ENCODE peak calls at places on chromosomes 12 and 14, in four cellular contexts. M is SK-N-SH, H is H1, C is K562. U is an unnamed sample.

GRCh38 chr14:51283402-51283825 is 43.4 kb downstream of the TMX1 start:
- DNase-seq in M (peak; percentile 68), H (no peak), C (peak; percentile 62), U (no peak)

GRCh38 chr12:132909030-132909368 is 21.6 kb upstream of the CHFR start:
- DNase-seq in M (no peak), H (no peak), C (no peak), U (no peak)

GRCh38 chr14:100015251-100015655 is 50.0 kb upstream of the EVL start:
- DNase-seq in M (no peak), H (no peak), C (peak; percentile 25), U (peak; percentile 54)

GRCh38 chr14:67270354-67270753 is 29.1 kb downstream of the PALS1 start:
- DNase-seq in M (no peak), H (no peak), C (no peak), U (no peak)

GRCh38 chr12:31456562-31456961 is 130.6 kb upstream of the SINHCAF start:
- DNase-seq in M (no peak), H (no peak), C (no peak), U (no peak)

GRCh38 chr14:88272390-88273019 is 50.6 kb downstream of the KCNK10 start:
- DNase-seq in M (no peak), H (no peak), C (no peak), U (no peak)

GRCh38 chr14:68937790-68938514 is 41.1 kb downstream of the ACTN1 start:
- DNase-seq in M (peak; percentile 87), H (no peak), C (no peak), U (no peak)

GRCh38 chr14:102508774-102509743 is 517 bp downstream of the ANKRD9 start:
- DNase-seq in M (peak; percentile 85), H (no peak), C (peak; percentile 67), U (no peak)

GRCh38 chr12:69475237-69475984 is 5.2 kb downstream of the FRS2 start:
- DNase-seq in M (peak; percentile 8), H (no peak), C (peak; percentile 18), U (no peak)

GRCh38 chr12:104494137-104494815 is 37.5 kb downstream of the CHST11 start:
- DNase-seq in M (no peak), H (no peak), C (peak; percentile 50), U (peak; percentile 57)

GRCh38 chr14:55801121-55801520 is 221.1 kb downstream of the KTN1 start:
- DNase-seq in M (no peak), H (no peak), C (no peak), U (no peak)
- TF ChIP-seq NRF1 in M (no peak), H (no peak), C (no peak), U (no peak)

DNA sequence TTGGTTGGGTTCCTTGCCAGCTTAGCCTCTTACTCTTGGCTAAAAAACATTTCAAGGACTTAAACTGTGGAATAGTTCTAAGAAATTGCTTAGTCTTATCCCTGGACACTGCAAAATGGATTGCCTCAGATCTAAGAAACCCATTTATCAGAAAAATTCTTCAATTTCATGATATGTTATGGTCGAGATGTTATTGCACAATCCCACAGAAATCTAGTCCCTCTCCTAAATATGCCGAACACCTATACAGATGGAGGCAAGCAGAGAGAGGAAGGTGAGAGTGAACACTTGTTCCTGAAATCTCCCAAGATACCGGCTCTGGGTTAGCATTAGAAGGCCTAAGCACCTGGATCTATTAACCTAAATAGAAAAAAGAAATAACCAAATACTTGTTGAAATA is 267.2 kb downstream of the PAWR start:
- DNase-seq in M (no peak), H (no peak), C (no peak), U (no peak)
- H3K9ac ChIP-seq in M (peak overlapping the region; percentile 32), H (no peak overlapping the region), C (no peak overlapping the region), U (no peak overlapping the region)

DNA sequence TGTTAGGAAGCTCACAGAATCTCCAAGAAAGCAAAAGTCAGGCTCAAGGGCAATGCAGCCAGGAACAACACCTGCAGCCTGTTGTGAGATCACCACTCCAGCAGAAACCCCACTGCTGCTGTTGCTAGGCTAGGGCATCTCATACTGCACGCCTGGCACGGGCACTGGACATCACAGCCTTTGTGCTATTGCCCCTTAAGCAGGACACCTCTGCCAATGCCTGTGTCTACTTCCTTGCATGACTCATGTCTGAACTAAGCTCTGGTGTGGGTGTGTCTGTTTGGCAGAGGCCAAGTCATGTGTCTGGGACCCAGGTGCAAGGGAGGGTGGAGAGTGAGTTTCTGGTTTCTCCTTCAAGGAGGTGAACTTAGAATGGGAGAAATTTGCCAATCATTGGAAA is 10.0 kb upstream of the DDX47 start:
- DNase-seq in M (peak; percentile 27), H (no peak), C (peak; percentile 61), U (no peak)
- TF ChIP-seq NRF1 in M (no peak), H (no peak), C (no peak), U (no peak)

DNA sequence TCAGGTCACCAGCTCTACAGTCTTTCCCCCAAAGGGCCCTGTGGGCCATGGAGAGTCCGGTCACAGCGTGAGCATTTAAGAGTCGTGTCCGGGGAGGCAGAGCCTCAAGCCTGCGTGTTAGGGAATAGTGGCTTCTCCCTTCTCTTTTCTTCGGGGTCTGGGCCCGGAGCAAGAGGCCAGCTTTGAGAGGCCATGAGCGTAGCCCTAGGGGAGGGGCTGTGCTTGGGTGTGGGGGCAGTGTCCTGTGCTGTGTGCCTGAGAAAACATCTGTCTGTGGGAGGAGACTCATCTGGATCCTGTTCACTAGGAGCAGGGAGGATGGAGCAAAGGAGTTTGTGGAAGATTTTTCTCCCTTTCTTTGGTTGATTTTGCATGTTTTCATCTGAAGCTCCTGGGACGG is 5.3 kb downstream of the LRP1-AS start:
- DNase-seq in M (no peak), H (no peak), C (peak; percentile 43), U (no peak)
- H3K9ac ChIP-seq in M (no peak overlapping the region), H (no peak overlapping the region), C (peak overlapping the region; percentile 33), U (no peak overlapping the region)

DNA sequence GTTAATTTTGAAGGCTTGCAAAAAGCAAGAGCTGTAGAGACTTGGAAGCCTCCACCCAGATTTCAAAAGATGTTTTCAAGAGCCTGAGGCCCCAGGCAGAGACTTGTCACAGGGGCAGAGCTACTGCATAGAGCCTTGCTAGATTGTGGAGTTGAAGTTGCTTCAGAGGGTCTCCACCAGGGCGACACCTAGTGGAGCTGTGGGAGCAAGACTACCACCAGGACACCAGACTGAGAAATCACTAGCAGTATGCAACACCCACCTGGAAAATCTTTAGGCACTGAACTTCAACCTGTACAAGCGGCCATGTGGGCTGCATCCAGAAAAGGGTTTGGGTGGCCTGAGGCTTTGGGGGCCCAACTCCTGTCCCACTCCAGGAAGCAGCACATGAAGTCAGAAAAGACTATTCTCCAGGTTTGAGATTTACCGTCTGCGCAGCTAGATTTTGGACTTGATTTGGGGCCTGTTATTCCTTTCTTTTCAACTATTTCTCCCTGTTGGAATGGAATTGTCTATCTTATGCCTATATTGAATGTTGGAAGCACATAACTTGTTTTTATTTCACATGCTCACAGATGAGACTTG is 508.5 kb downstream of the FLRT2 start:
- DNase-seq in M (peak; percentile 11), H (peak; percentile 33), C (peak; percentile 7), U (no peak)
- TF ChIP-seq NRF1 in M (no peak), H (no peak), C (no peak), U (no peak)

GRCh38 chr12:182381-182883 is 31.5 kb downstream of the SLC6A12 start:
- DNase-seq in M (no peak), H (no peak), C (no peak), U (no peak)
- H3K9ac ChIP-seq in M (peak overlapping the region; percentile 9), H (no peak overlapping the region), C (peak overlapping the region; percentile 20), U (no peak overlapping the region)

DNA sequence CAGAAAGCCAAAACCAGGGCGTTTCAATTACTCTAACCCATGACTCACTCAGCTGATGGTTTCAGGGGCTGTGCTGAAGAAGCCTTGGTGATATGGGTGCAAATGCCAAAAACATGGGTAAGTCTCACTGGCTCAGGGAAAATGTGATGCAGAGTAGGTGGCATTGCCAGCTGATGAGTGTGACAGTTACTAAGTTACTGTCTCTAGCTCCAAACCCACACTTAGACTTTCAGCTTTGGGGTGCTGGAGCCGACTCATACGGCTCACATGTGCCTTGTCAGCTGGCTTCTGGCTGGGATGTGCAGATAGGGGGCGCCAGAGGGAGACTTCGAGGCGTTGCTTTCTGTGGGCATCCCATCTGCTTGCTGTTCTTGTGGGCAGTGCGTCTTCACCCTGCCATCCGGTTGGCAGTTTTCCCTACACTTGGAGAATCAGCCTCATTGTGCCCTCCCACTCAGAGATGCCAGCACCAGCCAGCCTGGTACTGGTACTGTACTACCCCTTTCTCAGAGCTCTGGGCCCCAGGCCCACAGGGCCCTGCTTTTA is 11.1 kb upstream of the KRT7 start:
- DNase-seq in M (no peak), H (peak; percentile 44), C (peak; percentile 48), U (no peak)
- TF ChIP-seq NRF1 in M (no peak), H (no peak), C (no peak), U (no peak)

DNA sequence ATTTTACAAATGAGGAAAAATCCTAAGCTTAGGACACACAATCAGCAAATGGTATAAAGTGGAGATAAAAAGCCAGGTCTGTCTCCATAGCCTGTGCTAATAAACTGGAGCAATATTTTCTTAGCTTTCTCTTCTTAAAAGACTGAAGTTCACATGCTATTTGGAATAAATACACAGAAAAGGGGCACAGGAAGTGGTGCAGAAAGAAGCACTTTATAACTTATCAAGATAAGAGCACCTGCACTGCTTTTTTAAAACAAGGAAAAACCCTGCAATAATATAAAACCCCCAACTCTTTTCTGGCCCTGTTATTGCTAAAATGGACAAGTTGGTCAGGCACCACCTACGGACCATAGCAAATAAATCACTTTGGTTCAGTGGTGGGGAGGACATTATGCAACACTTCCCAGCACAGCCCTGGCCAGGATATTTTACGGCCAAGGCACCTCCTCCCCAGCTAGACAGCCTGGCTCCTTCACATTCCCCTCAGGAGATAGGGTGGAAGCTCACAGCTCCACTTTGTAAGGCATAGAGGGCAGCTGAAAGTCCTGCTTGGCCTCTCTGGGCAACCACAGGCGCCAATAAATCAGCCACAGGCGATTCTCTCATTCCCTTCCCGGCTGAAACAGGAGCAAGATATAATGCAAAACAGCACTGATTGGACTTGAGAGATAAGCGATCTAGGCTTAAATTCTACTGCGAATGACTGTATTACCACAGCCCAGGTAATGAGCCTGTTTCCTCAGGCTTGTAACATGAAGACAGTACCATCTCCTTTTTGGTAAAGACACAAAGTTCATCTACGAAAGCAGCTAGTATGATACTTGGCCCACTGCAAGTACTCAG is 2.1 kb downstream of the ZBTB25 start:
- DNase-seq in M (peak; percentile 58), H (no peak), C (no peak), U (no peak)
- H3K9ac ChIP-seq in M (peak overlapping the region; percentile 97), H (no peak overlapping the region), C (peak overlapping the region; percentile 70), U (peak overlapping the region; percentile 97)

DNA sequence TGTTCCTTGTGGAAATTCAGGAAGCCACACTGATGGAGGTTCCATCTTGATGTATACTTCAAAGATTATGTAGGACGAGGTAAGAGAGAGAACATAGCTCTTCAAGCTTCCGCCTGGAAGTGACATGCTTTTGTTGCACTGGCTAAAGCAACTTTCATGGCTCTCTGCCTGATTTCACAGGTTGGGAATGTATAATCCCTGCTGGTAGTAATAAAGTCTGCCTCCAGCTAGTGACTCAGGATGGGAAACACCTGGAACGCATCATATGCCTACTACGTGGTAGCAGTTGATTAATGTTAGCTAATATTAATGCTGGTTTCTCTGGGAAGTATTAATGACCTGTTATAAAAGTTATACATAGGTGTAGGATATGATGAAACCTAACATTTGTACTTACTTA is 71.1 kb downstream of the PELI2 start:
- DNase-seq in M (no peak), H (no peak), C (no peak), U (no peak)
- TF ChIP-seq NRF1 in M (no peak), H (no peak), C (no peak), U (no peak)

U was measured in GM12878.